ENCODE peak calls at places on chromosome 20, in ten cellular contexts. C, I, T, V, G, L, K, M, E and D are unnamed samples.

GRCh38 chr20:48959902-48960550 is 38.5 kb downstream of the ARFGEF2 start:
- DNase-seq in C (no peak), I (no peak), T (no peak), V (no peak), G (no peak), L (no peak), K (no peak), M (peak; percentile 16), E (no peak), D (no peak)

GRCh38 chr20:48818481-48818987 is 9.3 kb downstream of the PREX1 start:
- DNase-seq in C (no peak), I (no peak), T (no peak), V (no peak), G (no peak), L (no peak), K (no peak), M (no peak), E (no peak), D (no peak)

GRCh38 chr20:48614593-48615274 is 213.1 kb downstream of the PREX1 start:
- DNase-seq in C (no peak), I (no peak), T (peak; percentile 45), V (no peak), G (no peak), L (peak; percentile 31), K (no peak), M (no peak), E (no peak), D (no peak)

GRCh38 chr20:5781798-5782750 is 31.9 kb downstream of the SHLD1 start:
- DNase-seq in C (no peak), I (no peak), T (no peak), V (no peak), G (no peak), L (no peak), K (no peak), M (no peak), E (no peak), D (no peak)

GRCh38 chr20:48339986-48340884 is 487.6 kb downstream of the PREX1 start:
- DNase-seq in C (no peak), I (no peak), T (no peak), V (no peak), G (no peak), L (no peak), K (no peak), M (no peak), E (no peak), D (no peak)

GRCh38 chr20:3904224-3904623 is 15.0 kb downstream of the PANK2 start:
- DNase-seq in C (no peak), I (no peak), T (no peak), V (no peak), G (no peak), L (no peak), K (no peak), M (no peak), E (no peak), D (no peak)

GRCh38 chr20:54469293-54469692 is 6.1 kb upstream of the DOK5 start:
- DNase-seq in C (no peak), I (no peak), T (no peak), V (no peak), G (no peak), L (no peak), K (no peak), M (no peak), E (no peak), D (no peak)

GRCh38 chr20:7742479-7742878 is 197.8 kb downstream of the HAO1 start:
- DNase-seq in C (no peak), I (no peak), T (no peak), V (no peak), G (no peak), L (no peak), K (no peak), M (peak; percentile 89), E (no peak), D (peak; percentile 18)

GRCh38 chr20:47055699-47056369 is 161.2 kb downstream of the EYA2 start:
- DNase-seq in C (no peak), I (no peak), T (no peak), V (no peak), G (no peak), L (no peak), K (no peak), M (peak; percentile 83), E (no peak), D (no peak)

GRCh38 chr20:4812216-4812615 is 90.5 kb downstream of the PRND start:
- DNase-seq in C (no peak), I (no peak), T (no peak), V (no peak), G (no peak), L (no peak), K (no peak), M (no peak), E (no peak), D (no peak)

GRCh38 chr20:63969851-63970713 is at the start of gene ZNF512B:
- DNase-seq in C (no peak), I (no peak), T (peak; percentile 86), V (peak; percentile 80), G (no peak), L (peak; percentile 74), K (no peak), M (peak; percentile 81), E (peak; percentile 76), D (peak; percentile 70)

GRCh38 chr20:36339646-36340592 is 33.8 kb downstream of the DLGAP4 start:
- DNase-seq in C (no peak), I (no peak), T (no peak), V (no peak), G (no peak), L (no peak), K (no peak), M (no peak), E (no peak), D (no peak)